ENCODE peak calls at places on chromosome 7, in ten cellular contexts. F is AG10803; Z is T-helper 22 cell; P is iPS-NIHi11; A is GM12891; Q is cardiac muscle cell; V is activated CD8-positive, alpha-beta memory T cell treated with anti-CD3 and anti-CD28 coated beads for 24 hours; I is endodermal cell; W is T47D; S is transverse colon. E is an unnamed sample.

GRCh38 chr7:73978681-73979563 is 49.1 kb upstream of the ELN start:
- DNase-seq in S (peak), P (peak), I (peak), V (no peak), W (peak), Z (no peak), F (peak), Q (peak), A (peak), E (peak)

GRCh38 chr7:22179442-22179879 is 177.5 kb downstream of the RAPGEF5 start:
- DNase-seq in Z (no peak), S (no peak), V (no peak), P (no peak), W (no peak), I (no peak), A (no peak), Q (peak), F (no peak), E (no peak)

GRCh38 chr7:46990761-46991160 is 591.1 kb downstream of the TNS3 start:
- DNase-seq in V (no peak), W (no peak), F (peak), S (no peak), Z (no peak), A (no peak), P (no peak), Q (peak), I (no peak), E (no peak)

GRCh38 chr7:38561166-38561565 is 70.0 kb downstream of the AMPH start:
- DNase-seq in S (no peak), F (peak), P (no peak), V (no peak), A (no peak), Z (no peak), W (no peak), Q (no peak), I (no peak), E (no peak)

GRCh38 chr7:2560175-2560695 is 1.5 kb downstream of the IQCE start:
- DNase-seq in W (peak), F (peak), A (no peak), S (no peak), I (no peak), Q (no peak), V (no peak), Z (no peak), P (no peak), E (no peak)

GRCh38 chr7:94391716-94392390 is 2.8 kb upstream of the COL1A2 start:
- DNase-seq in P (peak), V (no peak), I (peak), W (no peak), F (peak), S (no peak), Z (no peak), Q (peak), A (no peak), E (no peak)

GRCh38 chr7:19408821-19409220 is 263.6 kb upstream of the FERD3L start:
- DNase-seq in S (no peak), A (no peak), W (no peak), Z (no peak), F (no peak), I (no peak), P (no peak), Q (no peak), V (no peak), E (no peak)

GRCh38 chr7:91005024-91005423 is 259.2 kb upstream of the FZD1 start:
- DNase-seq in A (no peak), Z (no peak), F (no peak), Q (no peak), W (no peak), I (no peak), V (no peak), P (no peak), S (no peak), E (no peak)